ENCODE peak calls at places on chromosome 11, in five cellular contexts. H, Z, T, Y and C are unnamed samples.

GRCh38 chr11:77175869-77176539 is 48.0 kb downstream of the MYO7A start:
- DNase-seq in H (peak), T (no peak), Z (no peak), Y (no peak), C (peak)

GRCh38 chr11:42555197-42555596 is 756.6 kb upstream of the API5 start:
- DNase-seq in H (no peak), Y (no peak), T (no peak), Z (peak), C (no peak)

GRCh38 chr11:63719987-63720386 is 38.7 kb downstream of the RTN3 start:
- DNase-seq in H (no peak), Z (no peak), T (no peak), Y (peak), C (no peak)

GRCh38 chr11:122727101-122727929 is 71.8 kb downstream of the UBASH3B start:
- DNase-seq in H (no peak), Y (peak), T (no peak), Z (no peak), C (no peak)

GRCh38 chr11:95279921-95280861 is 49.2 kb upstream of the SESN3 start:
- DNase-seq in H (peak), Y (peak), Z (peak), T (no peak), C (no peak)

GRCh38 chr11:117239295-117239694 is 6.8 kb downstream of the RNF214 start:
- DNase-seq in Z (peak), T (peak), Y (peak), H (no peak), C (peak)

GRCh38 chr11:17561466-17562001 is 14.5 kb downstream of the OTOG start:
- DNase-seq in Z (no peak), Y (no peak), H (peak), T (no peak), C (no peak)

GRCh38 chr11:73249304-73249703 is 22.8 kb upstream of the P2RY6 start:
- DNase-seq in T (peak), H (peak), Z (no peak), Y (no peak), C (no peak)

GRCh38 chr11:120827820-120828219 is 196.1 kb upstream of the TBCEL start:
- DNase-seq in T (no peak), Z (no peak), H (no peak), Y (no peak), C (no peak)

GRCh38 chr11:44244649-44245308 is 65.2 kb downstream of the ALX4 start:
- DNase-seq in Y (peak), T (no peak), Z (no peak), H (no peak), C (no peak)

GRCh38 chr11:118908931-118909618 is 16.7 kb downstream of the BCL9L start:
- DNase-seq in H (peak), T (peak), Y (peak), Z (peak), C (no peak)

GRCh38 chr11:57213282-57214086 is 23.6 kb downstream of the APLNR start:
- DNase-seq in T (no peak), H (peak), Y (no peak), Z (peak), C (no peak)

GRCh38 chr11:94884322-94884721 is 89.0 kb downstream of the CWC15 start:
- DNase-seq in Z (no peak), Y (no peak), T (no peak), H (no peak), C (no peak)

GRCh38 chr11:116836648-116837023 is 786 bp downstream of the APOA1 start:
- DNase-seq in Y (no peak), Z (no peak), T (no peak), H (no peak), C (no peak)

GRCh38 chr11:413120-414081 is 1.4 kb downstream of the SIGIRR start:
- DNase-seq in Y (peak), H (no peak), T (peak), Z (no peak), C (peak)

GRCh38 chr11:1936072-1936780 is 10.9 kb upstream of the MRPL23 start:
- DNase-seq in Y (no peak), T (no peak), Z (no peak), H (no peak), C (no peak)

GRCh38 chr11:31940396-31941037 is 129.4 kb upstream of the PAX6 start:
- DNase-seq in Y (peak), Z (no peak), H (no peak), T (no peak), C (no peak)

GRCh38 chr11:114463999-114464398 is 24.7 kb downstream of the REXO2 start:
- DNase-seq in T (no peak), H (no peak), Z (no peak), Y (no peak), C (no peak)
- H3K4me2 ChIP-seq in T (no peak), H (no peak), Z (no peak), Y (no peak), C (no peak)

GRCh38 chr11:67647471-67647870 is 3.1 kb downstream of the ACY3 start:
- DNase-seq in Z (peak), H (no peak), Y (no peak), T (no peak), C (no peak)

GRCh38 chr11:67644472-67645418 is 5.2 kb upstream of the TBX10 start:
- DNase-seq in T (no peak), Y (no peak), Z (peak), H (peak), C (peak)

GRCh38 chr11:67648140-67648795 is 2.3 kb downstream of the ACY3 start:
- DNase-seq in T (peak), Y (peak), Z (peak), H (peak), C (peak)

GRCh38 chr11:67645521-67646457 is 4.7 kb downstream of the ACY3 start:
- DNase-seq in Z (no peak), Y (no peak), H (peak), T (no peak), C (peak)

GRCh38 chr11:67646535-67647336 is 3.8 kb downstream of the ACY3 start:
- DNase-seq in Z (no peak), T (no peak), H (peak), Y (no peak), C (peak)
- H3K4me2 ChIP-seq in Z (no peak), T (no peak), H (no peak), Y (no peak), C (peak)

GRCh38 chr11:128473631-128474030 is 113.7 kb downstream of the ETS1 start:
- DNase-seq in T (no peak), Y (peak), H (no peak), Z (no peak), C (no peak)

GRCh38 chr11:128471138-128471661 is 116.2 kb downstream of the ETS1 start:
- DNase-seq in Y (no peak), H (no peak), Z (no peak), T (no peak), C (peak)

GRCh38 chr11:128474036-128474874 is 113.1 kb downstream of the ETS1 start:
- DNase-seq in Y (peak), T (no peak), H (no peak), Z (no peak), C (no peak)

GRCh38 chr11:128470081-128470480 is 117.3 kb downstream of the ETS1 start:
- DNase-seq in Z (no peak), T (no peak), Y (no peak), H (no peak), C (peak)

DNA sequence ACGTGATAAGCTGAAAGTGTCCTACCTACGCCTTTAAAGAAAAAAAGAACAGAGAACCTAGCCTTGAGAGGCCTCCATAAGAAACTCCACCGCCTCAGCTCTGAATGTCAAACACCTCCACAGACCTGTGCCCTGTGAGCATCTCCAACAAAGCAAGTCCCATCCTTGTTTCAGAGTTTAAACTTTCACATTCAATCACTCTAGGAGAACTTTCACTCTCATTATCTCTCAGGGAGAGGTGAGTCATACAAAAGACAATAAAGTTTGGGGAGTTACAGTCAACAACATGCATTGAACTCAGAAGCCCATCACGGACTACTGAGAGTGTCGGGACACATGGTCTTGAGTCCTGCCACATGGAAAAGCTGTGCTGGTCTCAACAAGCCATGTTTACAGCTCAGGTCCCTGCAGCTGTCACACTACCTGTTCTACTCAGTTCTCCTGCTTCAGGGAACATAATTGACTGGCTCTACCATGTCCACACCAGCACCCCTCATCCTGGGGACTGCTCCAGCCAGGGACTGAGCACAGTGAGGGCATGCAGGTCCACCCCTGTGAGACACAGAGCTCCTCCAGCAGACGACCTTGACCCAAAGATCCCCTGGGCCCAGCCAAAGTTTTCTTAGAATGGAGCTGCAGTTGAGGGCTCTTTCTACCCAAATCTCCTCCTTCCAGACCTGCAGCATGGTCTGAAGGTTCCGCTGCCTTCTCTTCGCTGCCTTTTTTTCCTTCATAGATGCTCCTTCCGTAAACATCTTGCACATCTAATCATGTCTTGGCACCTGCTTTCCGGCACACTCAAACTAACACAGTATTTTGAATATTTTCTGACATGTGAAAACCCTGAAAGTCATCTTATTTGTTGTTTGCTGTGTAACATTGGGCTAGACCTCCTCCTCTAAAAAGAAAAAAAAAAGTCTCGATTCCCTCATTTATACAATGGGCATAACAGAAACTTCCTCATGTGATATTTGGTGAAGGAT is 114.9 kb downstream of the ETS1 start:
- DNase-seq in H (no peak), Z (no peak), Y (peak), T (no peak), C (no peak)
- H3K4me2 ChIP-seq in H (no peak), Z (no peak), Y (no peak), T (peak), C (peak)

GRCh38 chr11:3825473-3826154 is 15.1 kb downstream of the RHOG start:
- DNase-seq in H (no peak), T (no peak), Z (no peak), Y (no peak), C (no peak)

GRCh38 chr11:3823762-3824506 is 15.6 kb downstream of the PGAP2 start:
- DNase-seq in Z (no peak), H (no peak), Y (no peak), T (no peak), C (no peak)

GRCh38 chr11:3826721-3827120 is 14.0 kb downstream of the RHOG start:
- DNase-seq in H (no peak), T (no peak), Y (no peak), Z (no peak), C (no peak)

GRCh38 chr11:3823303-3823702 is 14.9 kb downstream of the PGAP2 start:
- DNase-seq in Z (peak), T (peak), Y (peak), H (no peak), C (no peak)

DNA sequence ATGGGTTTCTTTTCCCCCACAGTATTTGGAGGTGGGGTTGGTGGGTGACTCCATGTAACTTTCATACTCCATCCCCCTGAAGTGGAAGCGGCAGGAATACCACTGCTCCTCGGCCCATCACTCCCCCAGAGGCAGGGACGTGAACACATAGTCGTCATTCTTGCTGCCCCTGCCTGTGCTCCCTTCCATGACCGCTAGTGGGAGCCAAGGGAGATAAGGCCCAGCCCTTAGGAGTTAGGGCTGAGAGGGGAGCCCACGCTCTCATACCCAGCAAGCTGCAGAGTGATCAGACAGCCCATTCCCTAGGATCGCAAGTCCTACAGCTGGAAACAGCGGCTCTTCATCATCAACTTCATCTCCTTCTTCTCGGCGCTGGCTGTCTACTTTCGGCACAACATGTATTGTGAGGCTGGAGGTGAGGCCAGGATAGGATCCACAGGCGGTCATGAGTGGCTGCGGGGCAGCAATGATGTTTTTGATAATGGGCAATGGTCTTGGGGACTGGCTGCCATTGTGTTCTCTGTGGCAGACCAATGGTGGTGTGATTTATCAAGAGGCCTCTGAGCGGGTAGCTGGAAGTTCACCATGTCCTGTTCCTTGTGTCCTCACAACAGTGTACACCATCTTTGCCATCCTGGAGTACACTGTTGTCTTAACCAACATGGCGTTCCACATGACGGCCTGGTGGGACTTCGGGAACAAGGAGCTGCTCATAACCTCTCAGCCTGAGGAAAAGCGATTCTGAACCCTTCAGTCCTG is 15.9 kb downstream of the RHOG start:
- DNase-seq in Z (peak), Y (peak), H (peak), T (peak), C (peak)
- H3K4me2 ChIP-seq in Z (no peak), Y (no peak), H (no peak), T (no peak), C (no peak)

GRCh38 chr11:12845739-12846358 is 163.3 kb upstream of the RASSF10 start:
- DNase-seq in Z (peak), Y (peak), H (no peak), T (peak), C (no peak)
- H3K4me2 ChIP-seq in Z (peak), Y (no peak), H (no peak), T (peak), C (no peak)